ENCODE peak calls at places on chromosome 11, in six cellular contexts. F is mucosa of descending colon, L is foreskin fibroblast, E is cardiac fibroblast, T is lung, N is Peyer's patch. D is an unnamed sample.

GRCh38 chr11:69004411-69005182 is 8.4 kb downstream of the MRGPRF start:
- DNase-seq in L (no peak), F (no peak), E (no peak), T (no peak), N (no peak), D (no peak)

GRCh38 chr11:86919557-86920210 is 35.5 kb downstream of the FZD4 start:
- DNase-seq in L (peak), T (no peak), E (peak), F (no peak), N (no peak), D (peak)

GRCh38 chr11:47992959-47993820 is 12.8 kb downstream of the PTPRJ start:
- DNase-seq in T (no peak), E (peak), N (no peak), F (no peak), L (peak), D (peak)

GRCh38 chr11:132471491-132471890 is 1060.8 kb downstream of the OPCML start:
- DNase-seq in N (no peak), L (peak), E (peak), T (no peak), F (no peak), D (no peak)

GRCh38 chr11:71145368-71145767 is 107.0 kb downstream of the SHANK2 start:
- DNase-seq in T (no peak), F (no peak), L (no peak), E (no peak), N (no peak), D (no peak)

GRCh38 chr11:36313073-36313472 is 17.0 kb downstream of the PRR5L start:
- DNase-seq in T (no peak), E (no peak), N (no peak), L (no peak), F (no peak), D (no peak)

GRCh38 chr11:43285826-43286225 is 26.0 kb upstream of the API5 start:
- DNase-seq in F (no peak), L (no peak), E (no peak), T (no peak), N (no peak), D (no peak)

GRCh38 chr11:6402061-6402470 is 11.8 kb downstream of the SMPD1 start:
- DNase-seq in E (no peak), N (peak), T (no peak), F (no peak), L (no peak), D (no peak)

GRCh38 chr11:134223066-134223465 is 701 bp downstream of the NCAPD3 start:
- DNase-seq in L (no peak), T (no peak), E (no peak), F (no peak), N (no peak), D (no peak)

GRCh38 chr11:28756977-28757376 is 648.8 kb downstream of the METTL15 start:
- DNase-seq in E (peak), N (no peak), T (no peak), F (no peak), L (peak), D (peak)

GRCh38 chr11:22634897-22635629 is 9.4 kb upstream of the FANCF start:
- DNase-seq in F (no peak), E (peak), N (no peak), L (peak), T (no peak), D (peak)

GRCh38 chr11:75272821-75273301 is 32.3 kb downstream of the TPBGL start:
- DNase-seq in N (no peak), T (no peak), F (no peak), L (no peak), E (no peak), D (no peak)

GRCh38 chr11:11988862-11989261 is 19.6 kb downstream of the DKK3 start:
- DNase-seq in T (no peak), L (no peak), F (no peak), N (no peak), E (no peak), D (no peak)

GRCh38 chr11:35274909-35275807 is 136.2 kb downstream of the CD44 start:
- DNase-seq in E (no peak), T (peak), F (peak), L (no peak), N (no peak), D (no peak)

GRCh38 chr11:8871283-8871775 is 39.7 kb upstream of the AKIP1 start:
- DNase-seq in T (peak), F (peak), N (no peak), L (peak), E (peak), D (peak)

GRCh38 chr11:103016031-103016430 is 60.5 kb upstream of the MMP13 start:
- DNase-seq in N (no peak), F (no peak), T (no peak), E (no peak), L (no peak), D (no peak)

GRCh38 chr11:122271167-122271566 is 155.2 kb upstream of the BLID start:
- DNase-seq in L (no peak), N (no peak), E (no peak), F (no peak), T (no peak), D (no peak)

GRCh38 chr11:12123177-12123576 is 12.8 kb downstream of the MICAL2 start:
- DNase-seq in F (no peak), N (no peak), L (peak), T (no peak), E (peak), D (peak)

GRCh38 chr11:128054323-128054910 is 532.9 kb downstream of the ETS1 start:
- DNase-seq in E (peak), L (peak), T (no peak), N (no peak), F (no peak), D (no peak)

GRCh38 chr11:13119361-13119760 is 110.2 kb downstream of the RASSF10 start:
- DNase-seq in T (no peak), N (no peak), E (no peak), F (no peak), L (peak), D (no peak)

DNA sequence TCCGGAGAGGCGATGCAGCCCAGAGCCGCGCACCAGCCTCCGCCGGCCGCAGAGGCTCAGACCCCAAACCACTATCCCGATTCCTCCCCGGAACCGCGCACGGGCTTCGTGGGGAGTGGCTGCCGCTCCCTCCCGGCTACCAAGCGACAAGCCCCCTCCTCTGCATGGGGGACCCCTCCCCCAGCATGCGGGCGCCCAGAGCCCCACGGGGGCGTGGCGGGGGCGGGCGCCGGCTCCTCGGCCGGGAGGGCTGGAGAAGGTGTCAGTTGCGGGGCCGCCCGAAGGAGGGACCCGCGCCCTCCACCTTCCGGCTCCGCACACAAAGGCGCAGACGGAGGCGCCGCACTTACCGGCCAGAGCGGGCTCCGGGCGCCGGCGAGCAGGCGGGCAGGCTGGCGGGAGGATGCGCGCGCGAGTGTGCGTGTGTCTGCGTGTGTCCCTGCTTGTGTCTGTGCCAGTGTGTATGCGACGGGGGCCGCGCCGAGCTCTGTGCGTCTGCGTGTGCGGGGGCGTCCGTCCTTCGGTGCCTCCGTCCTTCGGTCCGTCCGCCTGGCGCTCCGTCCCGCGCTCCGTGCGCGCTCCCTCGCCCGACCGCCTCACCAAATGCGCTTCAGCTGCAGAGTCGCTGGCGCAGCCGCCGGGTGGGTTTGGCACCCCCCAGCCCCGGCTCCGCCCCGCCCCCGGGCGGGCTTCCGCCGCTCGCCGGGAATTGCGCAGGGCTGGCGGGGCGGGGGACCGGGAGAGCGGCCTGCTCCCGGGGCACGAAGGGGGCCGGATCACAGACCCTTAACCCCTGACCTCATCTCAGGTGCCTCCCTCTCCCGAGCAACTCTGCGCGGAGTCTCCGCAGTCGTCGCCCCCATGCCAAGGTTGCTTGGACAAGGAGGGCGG is at the start of gene PTPN5:
- DNase-seq in T (no peak), E (peak), F (no peak), L (no peak), N (no peak), D (peak)
- H3K4me3 ChIP-seq in T (no peak), E (no peak), F (no peak), L (peak), N (peak), D (peak)

GRCh38 chr11:44999068-44999467 is 48.4 kb upstream of the TP53I11 start:
- DNase-seq in L (no peak), E (no peak), T (no peak), N (no peak), F (no peak), D (no peak)

GRCh38 chr11:44997566-44997965 is 46.9 kb upstream of the TP53I11 start:
- DNase-seq in N (no peak), F (no peak), E (no peak), L (no peak), T (no peak), D (no peak)

GRCh38 chr11:45000918-45001317 is 50.2 kb upstream of the TP53I11 start:
- DNase-seq in L (no peak), E (no peak), N (no peak), F (no peak), T (no peak), D (no peak)

GRCh38 chr11:44994753-44995152 is 44.1 kb upstream of the TP53I11 start:
- DNase-seq in N (no peak), F (no peak), T (no peak), E (no peak), L (no peak), D (no peak)

DNA sequence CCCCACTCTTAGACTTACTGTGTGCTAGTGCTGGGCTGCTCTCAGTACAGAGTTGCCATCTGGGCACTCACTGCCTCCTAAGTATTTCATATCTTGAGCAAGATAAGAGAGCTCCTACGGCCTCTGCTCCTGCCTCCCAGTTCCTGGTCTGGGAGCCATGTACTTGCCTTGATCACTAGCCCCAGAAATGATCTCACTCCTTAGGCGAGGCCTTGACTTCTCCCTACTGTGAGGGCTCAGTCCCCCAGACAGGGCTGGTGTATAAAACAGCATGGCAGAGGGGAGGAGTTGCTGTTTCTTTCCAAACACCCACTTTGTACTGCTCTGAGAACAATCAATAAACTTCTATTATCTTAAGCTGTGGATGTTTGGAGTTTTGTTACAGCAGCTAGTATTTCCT is 47.4 kb upstream of the TP53I11 start:
- DNase-seq in N (no peak), F (no peak), L (no peak), T (no peak), E (no peak), D (no peak)
- TF ChIP-seq CTCF in N (no peak), F (no peak), L (no peak), T (no peak), E (no peak), D (no peak)

GRCh38 chr11:451738-452137 is 1.7 kb downstream of the PTDSS2 start:
- DNase-seq in F (peak), E (no peak), N (no peak), L (no peak), T (no peak), D (no peak)
- H3K4me3 ChIP-seq in F (no peak), E (peak), N (peak), L (peak), T (no peak), D (peak)

GRCh38 chr11:116606060-116606459 is 166.7 kb downstream of the BUD13 start:
- DNase-seq in N (no peak), E (no peak), T (no peak), F (no peak), L (no peak), D (no peak)

GRCh38 chr11:116602637-116602942 is 170.2 kb downstream of the BUD13 start:
- DNase-seq in F (no peak), L (no peak), E (no peak), N (no peak), T (no peak), D (no peak)

GRCh38 chr11:116607027-116607426 is 165.8 kb downstream of the BUD13 start:
- DNase-seq in E (no peak), F (no peak), N (no peak), L (no peak), T (no peak), D (no peak)

GRCh38 chr11:116603783-116604323 is 168.9 kb downstream of the BUD13 start:
- DNase-seq in E (no peak), L (no peak), T (no peak), F (no peak), N (no peak), D (no peak)

GRCh38 chr11:116605543-116605942 is 167.2 kb downstream of the BUD13 start:
- DNase-seq in N (no peak), T (no peak), E (peak), F (no peak), L (no peak), D (peak)
- TF ChIP-seq CTCF in N (peak), T (no peak), E (peak), F (no peak), L (peak), D (peak)

GRCh38 chr11:15349413-15349812 is 234.7 kb downstream of the INSC start:
- DNase-seq in F (no peak), L (no peak), N (no peak), T (no peak), E (no peak), D (no peak)
- H3K4me3 ChIP-seq in F (no peak), L (no peak), N (no peak), T (no peak), E (no peak), D (no peak)

DNA sequence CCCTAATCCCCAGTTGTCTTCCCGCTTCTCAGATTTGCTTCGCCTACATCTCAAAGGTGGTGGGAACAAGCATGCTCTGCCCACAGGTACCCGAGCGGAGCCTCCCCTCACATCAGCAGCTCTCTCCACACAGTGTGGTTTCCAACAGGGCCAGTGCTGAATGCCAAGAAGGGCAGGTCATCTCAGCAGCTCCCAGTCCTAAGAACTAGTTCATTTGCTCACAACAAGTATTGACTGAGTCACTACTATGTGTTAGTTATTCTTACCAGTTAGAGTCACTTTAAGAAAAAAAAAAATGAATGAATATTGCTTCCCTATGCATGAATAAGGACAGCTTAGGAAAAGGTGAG is 66.2 kb downstream of the THAP12 start:
- DNase-seq in F (no peak), N (no peak), T (no peak), E (peak), L (peak), D (peak)
- TF ChIP-seq CTCF in F (no peak), N (no peak), T (no peak), E (no peak), L (no peak), D (no peak)

GRCh38 chr11:33701831-33702230 is 1.2 kb upstream of the C11orf91 start:
- DNase-seq in L (peak), F (no peak), N (no peak), T (no peak), E (peak), D (peak)
- H3K4me3 ChIP-seq in L (no peak), F (no peak), N (no peak), T (no peak), E (no peak), D (no peak)

DNA sequence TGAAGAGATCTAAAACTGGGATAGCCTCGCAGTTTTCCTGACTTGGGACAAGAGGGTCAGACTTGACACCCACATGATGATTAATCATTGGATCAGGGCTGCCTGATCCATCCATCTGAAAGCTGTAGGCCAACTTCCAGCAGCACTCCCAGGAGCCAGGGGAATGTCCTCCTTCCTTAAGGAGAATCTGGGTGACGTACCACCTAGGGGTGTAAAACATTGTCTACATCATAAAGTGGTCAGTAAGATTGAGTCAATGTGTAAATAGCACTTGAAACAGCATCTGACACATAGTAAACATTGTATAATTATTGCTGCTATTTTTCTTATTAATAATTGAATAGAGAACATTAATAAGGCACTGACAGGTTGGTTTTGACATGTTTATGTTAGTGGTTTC is 392.8 kb downstream of the JRKL start:
- DNase-seq in N (no peak), F (no peak), T (no peak), E (no peak), L (no peak), D (no peak)
- TF ChIP-seq CTCF in N (no peak), F (no peak), T (no peak), E (no peak), L (no peak), D (no peak)

DNA sequence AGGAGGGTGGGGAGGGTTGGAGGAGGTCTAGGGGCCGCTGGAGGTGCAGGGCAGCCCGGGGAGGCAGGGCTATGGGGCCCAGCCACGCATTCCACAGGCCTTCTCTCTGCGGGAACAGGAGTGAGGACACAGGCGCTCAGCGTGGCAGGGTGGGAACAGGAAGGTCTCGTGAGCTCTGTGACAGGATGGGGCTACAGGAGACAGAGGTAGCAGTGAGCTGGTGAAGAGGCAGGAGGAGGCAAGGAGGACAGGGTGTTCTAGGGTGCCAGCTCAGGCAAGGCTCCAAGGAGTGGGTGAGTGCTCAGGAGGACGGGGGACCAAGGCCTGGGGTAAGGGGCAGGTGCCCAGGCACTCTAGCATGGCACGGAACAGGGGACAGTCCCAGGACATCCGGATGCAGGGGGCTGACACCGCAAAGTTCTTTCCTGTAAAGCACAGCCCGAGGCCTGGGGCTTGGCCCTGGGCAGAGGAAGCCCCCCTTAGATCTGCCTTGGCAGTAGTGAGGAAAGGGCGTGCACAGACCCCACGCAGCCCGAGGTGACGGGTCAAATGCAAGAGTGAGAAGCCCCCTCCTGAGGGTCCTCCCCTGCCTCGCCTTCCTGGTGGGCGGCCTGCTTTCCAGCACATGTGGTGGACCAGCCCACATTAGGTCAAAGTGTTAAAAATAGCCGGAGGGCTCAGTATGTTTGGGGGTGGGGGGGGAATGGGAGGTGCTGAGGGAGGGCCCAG is 4.7 kb upstream of the NEAT1 start:
- DNase-seq in T (no peak), E (peak), L (no peak), N (peak), F (peak), D (peak)
- H3K4me3 ChIP-seq in T (peak), E (peak), L (peak), N (peak), F (no peak), D (peak)

GRCh38 chr11:84719935-84720577 is 907.1 kb downstream of the DLG2 start:
- DNase-seq in F (peak), L (no peak), E (no peak), N (no peak), T (no peak), D (no peak)

GRCh38 chr11:84720706-84721402 is 906.3 kb downstream of the DLG2 start:
- DNase-seq in T (no peak), N (no peak), E (no peak), F (peak), L (no peak), D (peak)

GRCh38 chr11:84721561-84721961 is 905.6 kb downstream of the DLG2 start:
- DNase-seq in N (no peak), F (no peak), L (no peak), E (no peak), T (no peak), D (no peak)

DNA sequence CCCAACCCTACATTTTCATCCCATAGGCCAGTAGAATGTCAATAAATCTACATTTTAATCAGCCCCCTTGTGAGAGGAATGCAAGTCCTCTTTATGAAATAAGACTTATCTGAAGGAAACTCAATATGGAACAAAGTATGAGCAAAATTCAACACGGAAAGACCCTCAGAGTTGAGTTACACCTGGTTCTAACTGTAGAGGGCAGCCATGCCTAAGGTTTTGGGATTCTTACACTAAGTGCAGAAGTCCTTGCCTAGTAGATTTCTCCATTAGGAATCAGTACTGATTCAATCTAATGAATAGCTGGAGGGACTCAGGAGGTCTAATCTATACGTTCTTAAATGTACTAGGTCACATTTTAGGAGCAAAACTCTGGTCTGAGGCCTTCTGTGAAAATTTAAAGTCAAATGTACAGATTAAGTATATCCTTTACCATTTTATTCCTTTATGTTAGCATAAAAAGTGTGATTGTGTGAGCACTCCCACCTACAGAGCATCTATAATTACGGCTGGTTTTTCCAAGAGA is 904.5 kb downstream of the DLG2 start:
- DNase-seq in N (no peak), F (no peak), L (no peak), T (no peak), E (no peak), D (no peak)
- TF ChIP-seq CTCF in N (no peak), F (no peak), L (no peak), T (no peak), E (no peak), D (no peak)

D was measured in choroid plexus epithelial cell.